ENCODE peak calls at places on chromosomes 2 and 18, in seven cellular contexts. K is left cardiac atrium; X is renal cortical epithelial cell; L is CD8-positive, alpha-beta memory T cell; G is nephron progenitor cell; V is Peyer's patch; O is GM04504. B is an unnamed sample.
A peak's percentile ranks its signal among the peaks of the same experiment; 100 is the strongest.

GRCh38 chr2:121837596-121837995 is 82.1 kb downstream of the TSN start:
- DNase-seq in K (no peak), X (no peak), L (no peak), G (no peak), V (no peak), O (no peak), B (no peak)

GRCh38 chr2:10909050-10909995 is 2.4 kb upstream of the KCNF1 start:
- DNase-seq in K (no peak), X (no peak), L (no peak), G (peak; percentile 77), V (no peak), O (no peak), B (peak; percentile 51)

GRCh38 chr2:74816540-74817331 is 17.2 kb upstream of the HK2 start:
- DNase-seq in K (no peak), X (no peak), L (no peak), G (no peak), V (no peak), O (no peak), B (peak; percentile 37)

GRCh38 chr2:62692225-62692624 is 13.3 kb upstream of the EHBP1 start:
- DNase-seq in K (no peak), X (no peak), L (no peak), G (no peak), V (no peak), O (no peak), B (no peak)

GRCh38 chr2:61626827-61627226 is 88.7 kb upstream of the XPO1 start:
- DNase-seq in K (no peak), X (no peak), L (no peak), G (no peak), V (no peak), O (no peak), B (no peak)

GRCh38 chr2:159595410-159596046 is 20.8 kb downstream of the BAZ2B start:
- DNase-seq in K (no peak), X (no peak), L (no peak), G (no peak), V (no peak), O (no peak), B (no peak)

GRCh38 chr18:6205706-6206105 is 209.0 kb downstream of the L3MBTL4 start:
- DNase-seq in K (no peak), X (no peak), L (no peak), G (no peak), V (no peak), O (no peak), B (no peak)

GRCh38 chr18:46278481-46279465 is 174.6 kb downstream of the HAUS1 start:
- DNase-seq in K (no peak), X (peak; percentile 57), L (no peak), G (no peak), V (no peak), O (peak; percentile 24), B (no peak)

GRCh38 chr18:13725566-13726227 is 661 bp downstream of the FAM210A start:
- DNase-seq in K (no peak), X (peak; percentile 13), L (no peak), G (no peak), V (no peak), O (no peak), B (no peak)